ENCODE peak calls at places on chromosomes 4 and X, in nine cellular contexts. H, K, R, A, N, L, S, F and V are unnamed samples.

GRCh38 chr4:44221407-44221806 is 227.2 kb downstream of the KCTD8 start:
- DNase-seq in H (peak; percentile 14), K (no peak), R (no peak), A (no peak), N (no peak), L (no peak), S (no peak), F (no peak), V (no peak)

GRCh38 chrX:1448793-1449580 is 3.7 kb downstream of the ASMTL start:
- DNase-seq in H (no peak), K (peak; percentile 11), R (peak; percentile 7), A (no peak), N (no peak), L (no peak), S (peak; percentile 1), F (no peak), V (no peak)

GRCh38 chrX:143476751-143477150 is 40.5 kb downstream of the SPANXN3 start:
- DNase-seq in H (no peak), K (no peak), R (no peak), A (no peak), N (no peak), L (no peak), S (no peak), F (no peak), V (no peak)

GRCh38 chr4:16259531-16260246 is 33.4 kb upstream of the TAPT1 start:
- DNase-seq in H (peak; percentile 34), K (no peak), R (peak; percentile 29), A (no peak), N (no peak), L (no peak), S (no peak), F (no peak), V (no peak)

GRCh38 chrX:30892591-30892990 is 3.5 kb upstream of the TAB3 start:
- DNase-seq in H (no peak), K (no peak), R (no peak), A (no peak), N (no peak), L (no peak), S (no peak), F (no peak), V (peak; percentile 40)

GRCh38 chr4:101355767-101356702 is 8.7 kb upstream of the PPP3CA start:
- DNase-seq in H (peak; percentile 91), K (no peak), R (no peak), A (no peak), N (no peak), L (no peak), S (no peak), F (no peak), V (peak; percentile 63)

GRCh38 chr4:25013756-25014737 is 16.7 kb downstream of the LGI2 start:
- DNase-seq in H (no peak), K (no peak), R (no peak), A (no peak), N (peak; percentile 25), L (no peak), S (no peak), F (no peak), V (no peak)

GRCh38 chr4:108030332-108030731 is 40.6 kb downstream of the HADH start:
- DNase-seq in H (peak; percentile 56), K (peak; percentile 79), R (peak; percentile 71), A (no peak), N (no peak), L (peak; percentile 60), S (peak; percentile 36), F (peak; percentile 25), V (peak; percentile 58)

GRCh38 chr4:10172278-10173038 is 55.9 kb upstream of the WDR1 start:
- DNase-seq in H (no peak), K (no peak), R (no peak), A (no peak), N (no peak), L (no peak), S (no peak), F (no peak), V (no peak)

GRCh38 chr4:139633661-139634060 is 32.0 kb upstream of the MGST2 start:
- DNase-seq in H (no peak), K (no peak), R (peak; percentile 54), A (peak; percentile 21), N (no peak), L (peak; percentile 34), S (peak; percentile 32), F (no peak), V (peak; percentile 59)
- TF ChIP-seq CTCF in H (peak; percentile 40), K (no peak), R (peak; percentile 58), A (peak; percentile 72), N (peak; percentile 45), L (peak; percentile 57), S (peak; percentile 26), F (peak; percentile 62), V (peak; percentile 45)

GRCh38 chr4:186695392-186695791 is 28.3 kb downstream of the FAT1 start:
- DNase-seq in H (no peak), K (no peak), R (no peak), A (no peak), N (no peak), L (no peak), S (no peak), F (no peak), V (no peak)

GRCh38 chr4:186699881-186700397 is 23.7 kb downstream of the FAT1 start:
- DNase-seq in H (no peak), K (no peak), R (no peak), A (no peak), N (peak; percentile 70), L (no peak), S (no peak), F (no peak), V (no peak)

GRCh38 chr4:186699298-186699697 is 24.4 kb downstream of the FAT1 start:
- DNase-seq in H (no peak), K (no peak), R (no peak), A (no peak), N (no peak), L (peak; percentile 80), S (no peak), F (no peak), V (no peak)

GRCh38 chr4:186698525-186698924 is 25.1 kb downstream of the FAT1 start:
- DNase-seq in H (no peak), K (no peak), R (no peak), A (no peak), N (no peak), L (no peak), S (no peak), F (no peak), V (no peak)

DNA sequence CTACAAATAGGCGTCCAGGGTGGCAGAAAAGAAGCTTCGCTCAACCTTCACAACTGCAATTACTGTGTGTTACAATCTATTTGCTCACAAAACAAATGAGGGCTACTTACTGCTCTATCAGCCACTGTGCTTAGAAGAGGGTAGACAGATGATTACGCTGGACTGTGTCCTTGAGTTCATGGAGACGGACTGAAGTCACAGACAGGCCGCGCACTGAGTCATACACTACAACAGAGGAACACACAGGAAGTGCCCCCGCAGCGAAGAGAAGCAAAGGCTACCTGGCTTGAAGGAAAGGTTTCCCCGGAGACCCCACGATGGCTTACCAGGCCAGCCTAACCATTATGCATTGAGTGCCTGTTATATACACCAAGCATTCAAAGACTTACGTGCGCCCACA is 25.6 kb downstream of the FAT1 start:
- DNase-seq in H (no peak), K (no peak), R (peak; percentile 67), A (no peak), N (no peak), L (no peak), S (no peak), F (no peak), V (no peak)
- H3K4me1 ChIP-seq in H (peaks cover 30% of the 10 kb centered on the region), K (no peaks in the 10 kb centered on the region), R (no peaks in the 10 kb centered on the region), A (peaks cover 74% of the 10 kb centered on the region), N (no peaks in the 10 kb centered on the region), L (peaks cover 22% of the 10 kb centered on the region), S (peaks cover 72% of the 10 kb centered on the region), F (peaks cover 14% of the 10 kb centered on the region), V (peaks cover 47% of the 10 kb centered on the region)

GRCh38 chrX:16867947-16868346 is 2.2 kb downstream of the RBBP7 start:
- DNase-seq in H (no peak), K (no peak), R (peak; percentile 48), A (no peak), N (no peak), L (no peak), S (no peak), F (no peak), V (no peak)
- H3K4me3 ChIP-seq in H (no peak overlapping the region), K (no peak overlapping the region), R (no peak overlapping the region), A (no peak overlapping the region), N (peak overlapping the region; percentile 80), L (no peak overlapping the region), S (no peak overlapping the region), F (peak overlapping the region; percentile 90), V (no peak overlapping the region)

GRCh38 chr4:119244832-119245231 is 32.3 kb downstream of the USP53 start:
- DNase-seq in H (no peak), K (no peak), R (no peak), A (no peak), N (no peak), L (no peak), S (no peak), F (no peak), V (no peak)

GRCh38 chr4:119244344-119244743 is 31.8 kb downstream of the USP53 start:
- DNase-seq in H (no peak), K (no peak), R (no peak), A (no peak), N (no peak), L (no peak), S (no peak), F (no peak), V (no peak)

GRCh38 chr4:119242417-119242816 is 29.9 kb downstream of the USP53 start:
- DNase-seq in H (no peak), K (no peak), R (no peak), A (no peak), N (no peak), L (no peak), S (no peak), F (no peak), V (no peak)

GRCh38 chr4:119246177-119246576 is 33.7 kb downstream of the USP53 start:
- DNase-seq in H (no peak), K (no peak), R (no peak), A (no peak), N (no peak), L (no peak), S (no peak), F (no peak), V (no peak)

DNA sequence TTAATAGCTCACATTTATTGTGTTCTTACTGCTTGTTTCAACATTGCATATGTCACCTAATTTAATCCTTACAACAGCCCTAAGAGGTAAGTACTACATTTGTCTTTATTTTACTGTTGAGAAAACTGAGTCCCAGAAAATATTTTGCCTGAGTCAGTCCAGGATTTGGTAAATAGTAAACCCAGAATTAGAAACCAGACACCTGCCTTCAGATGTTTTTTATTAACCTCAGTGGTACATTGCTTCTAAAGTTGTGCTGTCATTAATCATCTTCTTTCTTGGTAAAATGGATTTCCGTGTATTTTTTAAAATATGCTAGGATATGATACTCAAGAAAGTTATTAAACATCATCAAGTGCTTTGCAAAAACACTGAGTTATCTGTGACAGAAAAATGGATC is 31.4 kb downstream of the USP53 start:
- DNase-seq in H (no peak), K (no peak), R (no peak), A (no peak), N (no peak), L (no peak), S (no peak), F (no peak), V (no peak)
- TF ChIP-seq CTCF in H (no peak), K (no peak), R (no peak), A (no peak), N (no peak), L (no peak), S (no peak), F (no peak), V (no peak)

GRCh38 chr4:30840571-30840970 is 120.4 kb downstream of the PCDH7 start:
- DNase-seq in H (peak; percentile 54), K (no peak), R (no peak), A (no peak), N (no peak), L (no peak), S (no peak), F (no peak), V (no peak)
- H3K4me1 ChIP-seq in H (peaks cover 28% of the 10 kb centered on the region), K (no peaks in the 10 kb centered on the region), R (no peaks in the 10 kb centered on the region), A (peaks cover 38% of the 10 kb centered on the region), N (no peaks in the 10 kb centered on the region), L (peaks cover 75% of the 10 kb centered on the region), S (peaks cover 19% of the 10 kb centered on the region), F (no peaks in the 10 kb centered on the region), V (peaks cover 61% of the 10 kb centered on the region)